ENCODE peak calls at places on chromosomes 11 and 22, in six cellular contexts. Y is endothelial cell of umbilical vein, C is A549, J is HepG2, I is GM12878, F is K562. Q is an unnamed sample.

GRCh38 chr11:22828373-22828772 is 1.2 kb downstream of the SVIP start:
- DNase-seq in C (no peak), I (no peak), F (peak; percentile 11), Y (no peak), J (no peak), Q (peak; percentile 6)

GRCh38 chr11:133835258-133836075 is 9.8 kb downstream of the SPATA19 start:
- DNase-seq in J (peak; percentile 61), C (peak; percentile 73), I (peak; percentile 23), Y (peak; percentile 43), F (no peak), Q (peak; percentile 81)

GRCh38 chr22:22612516-22612915 is 31.9 kb upstream of the GGTLC2 start:
- DNase-seq in F (no peak), J (no peak), I (no peak), C (no peak), Y (no peak), Q (no peak)

GRCh38 chr22:45868586-45869443 is 108.1 kb downstream of the WNT7B start:
- DNase-seq in C (no peak), F (no peak), J (no peak), I (no peak), Y (no peak), Q (no peak)

GRCh38 chr11:46308632-46309419 is 31.4 kb downstream of the CREB3L1 start:
- DNase-seq in J (peak; percentile 39), F (peak; percentile 83), C (peak; percentile 80), Y (peak; percentile 60), I (no peak), Q (peak; percentile 79)

GRCh38 chr11:59755701-59756495 is 722 bp downstream of the STX3 start:
- DNase-seq in J (peak; percentile 56), F (peak; percentile 84), I (no peak), C (peak; percentile 49), Y (peak; percentile 87), Q (peak; percentile 76)

GRCh38 chr11:96132437-96132836 is 208.5 kb upstream of the MTMR2 start:
- DNase-seq in J (peak; percentile 70), Y (no peak), C (no peak), I (no peak), F (no peak), Q (no peak)

GRCh38 chr22:22687638-22688500 is 43.5 kb downstream of the GGTLC2 start:
- DNase-seq in F (peak; percentile 90), C (peak; percentile 52), I (no peak), Y (peak; percentile 67), J (peak; percentile 43), Q (peak; percentile 62)

GRCh38 chr11:73372371-73372993 is 3.7 kb upstream of the RELT start:
- DNase-seq in Y (peak; percentile 31), J (peak; percentile 25), F (no peak), I (no peak), C (peak; percentile 48), Q (peak; percentile 61)

GRCh38 chr11:72015511-72016061 is 16.9 kb downstream of the IL18BP start:
- DNase-seq in J (peak; percentile 13), I (no peak), F (no peak), C (peak; percentile 49), Y (no peak), Q (peak; percentile 38)

GRCh38 chr22:39349506-39349966 is 255 bp upstream of the SYNGR1 start:
- DNase-seq in J (no peak), I (no peak), F (peak; percentile 95), C (no peak), Y (no peak), Q (no peak)
- TF ChIP-seq MYC in J (no peak), I (no peak), F (no peak), C (no peak), Y (no peak), Q (no peak)

GRCh38 chr22:35037089-35037488 is 28.9 kb upstream of the ISX start:
- DNase-seq in I (no peak), C (no peak), Y (no peak), J (no peak), F (no peak), Q (peak; percentile 20)
- TF ChIP-seq CTCF in I (peak; percentile 28), C (peak; percentile 13), Y (no peak), J (peak; percentile 45), F (peak; percentile 22), Q (peak; percentile 54)

GRCh38 chr11:18115360-18116127 is 9.7 kb upstream of the SAAL1 start:
- DNase-seq in I (peak; percentile 19), Y (peak; percentile 62), C (peak; percentile 72), F (peak; percentile 77), J (peak; percentile 75), Q (peak; percentile 73)
- TF ChIP-seq MYC in I (no peak), Y (no peak), C (no peak), F (no peak), J (no peak), Q (peak; percentile 42)

DNA sequence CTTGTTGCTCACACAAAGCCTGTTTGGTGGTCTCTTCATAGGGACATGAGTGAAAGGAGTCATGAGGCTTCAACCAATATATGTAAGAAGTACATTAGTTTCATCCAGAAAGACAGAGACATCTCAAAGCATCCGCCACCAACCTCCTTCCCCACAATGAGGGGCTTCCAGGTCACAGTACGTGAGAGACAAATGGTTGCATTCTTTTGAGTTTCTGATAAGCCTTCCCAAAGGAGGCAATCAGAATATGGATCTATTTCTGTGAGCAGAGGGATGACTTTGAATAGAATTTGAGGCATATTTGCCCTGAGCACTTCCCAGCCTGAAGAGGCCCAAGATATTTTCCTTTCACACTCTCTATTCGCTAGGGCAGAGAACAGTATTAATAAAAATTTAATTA is 931.1 kb downstream of the FAM181B start:
- DNase-seq in Y (no peak), F (no peak), I (no peak), C (no peak), J (no peak), Q (no peak)
- TF ChIP-seq CTCF in Y (no peak), F (no peak), I (no peak), C (no peak), J (no peak), Q (no peak)

GRCh38 chr11:43937434-43938411 is 4.7 kb upstream of the C11orf96 start:
- DNase-seq in F (peak; percentile 65), I (no peak), Y (peak; percentile 28), C (peak; percentile 62), J (no peak), Q (peak; percentile 46)
- TF ChIP-seq MYC in F (no peak), I (no peak), Y (no peak), C (no peak), J (no peak), Q (no peak)

GRCh38 chr11:18493310-18493709 is 33.4 kb downstream of the TSG101 start:
- DNase-seq in F (no peak), I (no peak), C (no peak), J (no peak), Y (no peak), Q (no peak)

GRCh38 chr11:18492888-18493287 is 33.9 kb downstream of the TSG101 start:
- DNase-seq in Y (no peak), F (no peak), J (no peak), C (no peak), I (no peak), Q (no peak)

GRCh38 chr11:18491924-18492323 is 34.8 kb downstream of the TSG101 start:
- DNase-seq in I (no peak), Y (no peak), J (no peak), F (no peak), C (no peak), Q (no peak)

GRCh38 chr11:18490319-18490718 is 34.7 kb downstream of the LDHAL6A start:
- DNase-seq in I (no peak), Y (no peak), F (no peak), C (no peak), J (no peak), Q (no peak)

DNA sequence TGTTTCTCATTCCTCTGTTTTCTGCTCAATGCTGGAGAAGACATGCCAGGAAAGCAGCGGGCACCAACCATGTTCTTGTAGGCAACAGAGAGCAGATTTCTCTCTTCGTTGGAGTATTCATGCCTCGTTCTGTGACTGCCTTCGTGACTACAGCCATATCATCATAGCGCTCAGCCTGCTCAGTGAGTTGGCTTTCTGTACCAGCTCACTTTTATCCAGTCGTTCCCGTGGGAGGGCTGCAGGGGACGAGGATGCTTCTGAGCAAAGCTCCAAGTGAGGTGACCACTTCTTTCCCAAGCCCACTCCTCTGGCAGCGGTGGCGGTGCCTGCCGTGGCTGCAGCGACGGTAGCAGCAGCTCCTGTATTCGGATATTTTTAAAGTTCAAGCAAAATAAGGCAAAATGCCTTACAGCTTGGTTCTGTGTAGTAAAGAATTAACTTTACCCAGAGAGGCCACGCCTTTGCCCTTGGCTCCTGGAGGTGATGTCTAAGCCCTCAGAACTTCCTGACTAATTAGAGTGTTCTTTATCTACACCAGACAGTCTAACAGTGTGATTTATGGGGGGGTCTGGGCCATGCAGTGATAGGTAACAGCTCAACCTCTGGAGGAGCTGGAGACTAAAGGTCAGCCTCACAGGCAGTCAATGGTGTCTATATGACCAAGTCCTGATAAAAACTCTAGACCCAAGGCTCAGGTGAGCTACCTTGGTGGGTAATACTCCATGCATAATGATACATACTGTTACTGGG is 35.3 kb downstream of the LDHAL6A start:
- DNase-seq in F (no peak), Y (no peak), C (no peak), I (no peak), J (no peak), Q (no peak)
- TF ChIP-seq CTCF in F (no peak), Y (no peak), C (no peak), I (no peak), J (no peak), Q (no peak)

Q was measured in NB4.